ENCODE peak calls at places on chromosomes 13 and 19, in ten cellular contexts. W, V, L, J, K, D, E, R, S and P are unnamed samples.

GRCh38 chr13:43388282-43389034 is 365.1 kb downstream of the DNAJC15 start:
- DNase-seq in W (no peak), V (no peak), L (no peak), J (no peak), K (no peak), D (no peak), E (no peak), R (no peak), S (no peak), P (no peak)

GRCh38 chr13:31947506-31947905 is 84.1 kb upstream of the FRY start:
- DNase-seq in W (no peak), V (no peak), L (no peak), J (no peak), K (no peak), D (no peak), E (no peak), R (no peak), S (no peak), P (no peak)

GRCh38 chr19:55526216-55527196 is 10.4 kb downstream of the SBK2 start:
- DNase-seq in W (no peak), V (no peak), L (no peak), J (no peak), K (peak), D (peak), E (no peak), R (peak), S (peak), P (no peak)

GRCh38 chr19:19746286-19747213 is 13.6 kb upstream of the ZNF14 start:
- DNase-seq in W (no peak), V (no peak), L (no peak), J (peak), K (no peak), D (no peak), E (no peak), R (no peak), S (no peak), P (no peak)

GRCh38 chr19:16561382-16561781 is 10.8 kb downstream of the SLC35E1 start:
- DNase-seq in W (no peak), V (no peak), L (no peak), J (no peak), K (no peak), D (no peak), E (no peak), R (no peak), S (no peak), P (no peak)

GRCh38 chr19:55228015-55228391 is 560 bp downstream of the TMEM86B start:
- DNase-seq in W (no peak), V (no peak), L (no peak), J (no peak), K (peak), D (no peak), E (no peak), R (no peak), S (no peak), P (no peak)

GRCh38 chr19:16325161-16325527 is 518 bp downstream of the KLF2 start:
- DNase-seq in W (peak), V (peak), L (no peak), J (no peak), K (peak), D (peak), E (peak), R (no peak), S (no peak), P (peak)

GRCh38 chr13:40402931-40403412 is 263.5 kb downstream of the FOXO1 start:
- DNase-seq in W (no peak), V (no peak), L (no peak), J (no peak), K (no peak), D (peak), E (no peak), R (peak), S (no peak), P (no peak)

GRCh38 chr13:48646791-48647190 is 6.9 kb upstream of the CYSLTR2 start:
- DNase-seq in W (no peak), V (no peak), L (no peak), J (no peak), K (no peak), D (no peak), E (no peak), R (no peak), S (no peak), P (no peak)

DNA sequence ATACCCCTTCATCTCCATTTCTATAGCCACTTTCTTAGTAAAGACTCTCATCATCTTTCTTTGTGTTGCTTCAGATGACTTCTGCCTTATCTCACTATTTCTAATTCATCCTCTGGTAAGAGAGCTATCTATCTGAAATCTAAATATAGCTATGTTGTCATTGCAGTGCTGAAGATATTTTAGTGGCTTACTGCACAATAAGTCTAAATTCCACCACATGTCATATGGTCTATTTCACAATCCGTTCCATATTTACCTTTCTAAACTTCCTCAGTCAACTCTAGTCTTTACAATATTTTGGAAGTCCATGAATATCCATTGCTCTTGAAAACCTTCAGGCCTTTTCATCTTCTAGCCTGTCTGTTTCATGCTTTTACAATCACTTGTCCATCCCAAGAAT is 465.1 kb upstream of the SLC10A2 start:
- DNase-seq in W (no peak), V (no peak), L (no peak), J (no peak), K (no peak), D (no peak), E (no peak), R (no peak), S (no peak), P (no peak)
- TF ChIP-seq CTCF in W (no peak), V (no peak), L (no peak), J (no peak), K (no peak), D (no peak), E (no peak), R (no peak), S (no peak), P (no peak)

DNA sequence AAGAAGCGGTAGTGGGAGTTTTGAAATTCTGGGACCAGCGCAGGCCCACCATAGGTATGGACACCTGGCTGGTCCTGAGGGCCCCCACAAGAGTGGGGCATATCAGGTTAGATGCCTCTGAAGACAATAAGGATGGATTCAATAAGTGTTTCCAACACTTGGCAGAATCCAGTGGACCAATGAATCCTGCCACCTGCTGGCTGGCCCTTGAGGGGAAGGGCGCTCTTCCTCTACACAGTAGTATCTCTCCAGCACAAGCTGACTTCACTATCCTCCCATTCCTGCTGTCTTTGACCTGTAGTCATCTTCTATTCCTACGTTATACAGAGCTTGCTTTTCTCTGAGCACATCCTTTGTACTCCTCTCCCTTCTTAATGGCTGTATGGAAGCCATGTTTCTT is 199.7 kb upstream of the TSHZ3 start:
- DNase-seq in W (peak), V (no peak), L (no peak), J (no peak), K (no peak), D (peak), E (peak), R (peak), S (no peak), P (peak)
- TF ChIP-seq CTCF in W (peak), V (no peak), L (no peak), J (no peak), K (peak), D (no peak), E (peak), R (peak), S (no peak), P (peak)

GRCh38 chr13:94656766-94657165 is 55.1 kb downstream of the GPR180 start:
- DNase-seq in W (no peak), V (no peak), L (no peak), J (peak), K (no peak), D (no peak), E (no peak), R (peak), S (no peak), P (no peak)
- TF ChIP-seq CTCF in W (no peak), V (no peak), L (no peak), J (no peak), K (no peak), D (no peak), E (no peak), R (peak), S (no peak), P (no peak)

DNA sequence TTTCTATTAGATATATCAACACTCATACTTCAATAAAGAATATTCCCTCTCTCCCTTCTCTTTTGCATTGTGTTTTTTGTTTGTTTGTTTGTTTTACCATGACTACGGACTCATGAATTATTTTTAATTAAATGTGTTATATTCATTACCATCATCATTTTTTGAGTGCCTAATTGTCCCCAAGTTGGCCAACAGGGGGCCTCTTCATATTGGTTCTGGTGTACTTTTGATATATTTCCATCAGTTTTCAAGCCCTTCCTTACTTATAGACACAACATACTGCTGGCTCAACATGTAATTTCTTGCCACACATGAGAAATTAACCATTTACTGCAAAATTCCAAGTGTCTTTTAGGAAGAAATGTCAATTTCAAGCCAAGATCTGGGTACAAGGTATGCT is 54.5 kb upstream of the GPC6 start:
- DNase-seq in W (peak), V (no peak), L (no peak), J (no peak), K (no peak), D (no peak), E (peak), R (no peak), S (no peak), P (no peak)
- TF ChIP-seq CTCF in W (peak), V (no peak), L (no peak), J (no peak), K (no peak), D (no peak), E (peak), R (peak), S (no peak), P (peak)

GRCh38 chr19:28705008-28705407 is 507.9 kb downstream of the UQCRFS1 start:
- DNase-seq in W (peak), V (no peak), L (no peak), J (no peak), K (no peak), D (no peak), E (no peak), R (peak), S (no peak), P (no peak)
- TF ChIP-seq CTCF in W (peak), V (no peak), L (no peak), J (no peak), K (no peak), D (no peak), E (no peak), R (peak), S (no peak), P (no peak)

GRCh38 chr13:112213467-112214245 is 146.7 kb downstream of the SOX1 start:
- DNase-seq in W (no peak), V (no peak), L (no peak), J (no peak), K (no peak), D (peak), E (no peak), R (no peak), S (peak), P (no peak)
- TF ChIP-seq CTCF in W (no peak), V (no peak), L (no peak), J (no peak), K (no peak), D (peak), E (no peak), R (no peak), S (no peak), P (no peak)

GRCh38 chr19:30664358-30665058 is 292.3 kb downstream of the ZNF536 start:
- DNase-seq in W (peak), V (no peak), L (no peak), J (no peak), K (no peak), D (no peak), E (no peak), R (peak), S (no peak), P (no peak)
- TF ChIP-seq CTCF in W (peak), V (no peak), L (no peak), J (no peak), K (peak), D (no peak), E (peak), R (peak), S (no peak), P (peak)

GRCh38 chr13:110138009-110138699 is 168.8 kb downstream of the COL4A1 start:
- DNase-seq in W (peak), V (peak), L (peak), J (peak), K (peak), D (peak), E (peak), R (peak), S (no peak), P (no peak)
- TF ChIP-seq CTCF in W (peak), V (no peak), L (no peak), J (no peak), K (no peak), D (no peak), E (no peak), R (no peak), S (no peak), P (no peak)